ENCODE peak calls at places on chromosome 4, in six cellular contexts. E, Q, J, C, D and G are unnamed samples.

GRCh38 chr4:63700569-63700968 is 708.7 kb downstream of the TECRL start:
- DNase-seq in E (no peak), Q (no peak), J (no peak), C (no peak), D (no peak), G (no peak)

GRCh38 chr4:153799708-153800074 is 10.8 kb upstream of the SFRP2 start:
- DNase-seq in E (no peak), Q (no peak), J (no peak), C (no peak), D (no peak), G (no peak)

GRCh38 chr4:113674251-113674650 is 87.3 kb downstream of the CAMK2D start:
- DNase-seq in E (no peak), Q (no peak), J (no peak), C (no peak), D (no peak), G (no peak)

GRCh38 chr4:120025516-120025915 is 41.1 kb downstream of the MAD2L1 start:
- DNase-seq in E (no peak), Q (no peak), J (no peak), C (no peak), D (no peak), G (no peak)

GRCh38 chr4:2141762-2142520 is 82.8 kb downstream of the NAT8L start:
- DNase-seq in E (no peak), Q (peak; percentile 74), J (no peak), C (no peak), D (no peak), G (no peak)

GRCh38 chr4:65651031-65651430 is 19.3 kb downstream of the EPHA5 start:
- DNase-seq in E (no peak), Q (no peak), J (no peak), C (no peak), D (no peak), G (no peak)

GRCh38 chr4:76782837-76783236 is 115.1 kb downstream of the SOWAHB start:
- DNase-seq in E (no peak), Q (no peak), J (no peak), C (peak; percentile 78), D (no peak), G (no peak)

GRCh38 chr4:7198440-7199128 is 6.2 kb downstream of the SORCS2 start:
- DNase-seq in E (peak; percentile 39), Q (peak; percentile 51), J (no peak), C (no peak), D (no peak), G (no peak)

GRCh38 chr4:173505924-173506779 is 23.9 kb downstream of the HAND2 start:
- DNase-seq in E (no peak), Q (peak; percentile 89), J (no peak), C (peak; percentile 41), D (peak; percentile 40), G (no peak)

GRCh38 chr4:106502106-106502699 is 133.6 kb upstream of the GIMD1 start:
- DNase-seq in E (no peak), Q (peak; percentile 53), J (no peak), C (peak; percentile 20), D (peak; percentile 73), G (peak; percentile 9)